ENCODE peak calls at places on chromosomes 2 and 18, in four cellular contexts. B is HFF-Myc, J is upper lobe of left lung, T is AG09319. H is an unnamed sample.

GRCh38 chr2:151150325-151150724 is 111.3 kb downstream of the RBM43 start:
- DNase-seq in B (no peak), J (no peak), T (no peak), H (no peak)

GRCh38 chr2:53755022-53755630 is 12.5 kb upstream of the CHAC2 start:
- DNase-seq in B (no peak), J (no peak), T (no peak), H (no peak)

GRCh38 chr2:188956290-188956689 is 17.9 kb upstream of the COL3A1 start:
- DNase-seq in B (no peak), J (no peak), T (no peak), H (no peak)

GRCh38 chr18:78431606-78432005 is 548.0 kb upstream of the SALL3 start:
- DNase-seq in B (no peak), J (no peak), T (no peak), H (no peak)

GRCh38 chr18:3029215-3029972 is 16.4 kb upstream of the LPIN2 start:
- DNase-seq in B (no peak), J (no peak), T (no peak), H (no peak)

GRCh38 chr2:49619804-49620203 is 465.5 kb upstream of the FSHR start:
- DNase-seq in B (no peak), J (no peak), T (no peak), H (no peak)

GRCh38 chr2:240624950-240625621 is at the start of gene GPR35:
- DNase-seq in B (no peak), J (peak), T (peak), H (no peak)

GRCh38 chr2:120398961-120399888 is 53.3 kb downstream of the INHBB start:
- DNase-seq in B (no peak), J (no peak), T (no peak), H (peak)

GRCh38 chr2:48844418-48845155 is 89.1 kb upstream of the LHCGR start:
- DNase-seq in B (no peak), J (no peak), T (no peak), H (no peak)

DNA sequence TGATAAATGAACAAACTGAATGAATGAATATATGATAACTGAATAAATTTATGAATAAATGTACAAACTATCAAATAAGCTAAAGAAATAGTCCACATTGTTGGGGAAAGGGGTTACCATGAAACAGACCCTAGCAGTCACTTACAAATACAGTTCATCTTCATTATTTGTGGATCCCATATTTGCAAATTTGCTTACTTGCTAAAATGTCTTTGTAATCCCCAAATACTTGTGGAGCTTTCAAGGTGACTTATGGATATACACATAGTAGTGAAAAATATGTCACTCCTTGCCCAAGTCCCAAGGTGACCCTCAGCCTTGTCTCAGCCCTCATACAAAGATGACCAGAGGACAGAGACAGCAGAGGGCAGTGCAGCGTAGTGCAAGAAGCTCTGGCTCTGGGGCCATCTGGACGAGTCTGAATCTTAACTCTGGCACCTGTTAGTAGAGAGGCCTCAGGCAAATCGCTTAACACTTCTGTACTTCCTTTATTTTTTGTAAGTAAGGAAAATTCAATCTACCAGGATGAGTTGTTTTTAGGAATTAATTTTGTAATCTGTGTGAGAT is 3.1 kb downstream of the PAIP2B start:
- DNase-seq in B (peak), J (no peak), T (peak), H (no peak)
- TF ChIP-seq CTCF in B (peak), J (no peak), T (peak), H (peak)

GRCh38 chr2:17916584-17916983 is 38.1 kb downstream of the KCNS3 start:
- DNase-seq in B (no peak), J (no peak), T (no peak), H (no peak)

GRCh38 chr2:17915099-17915498 is 36.6 kb downstream of the KCNS3 start:
- DNase-seq in B (no peak), J (no peak), T (no peak), H (no peak)

GRCh38 chr2:17915811-17916523 is 37.5 kb downstream of the KCNS3 start:
- DNase-seq in B (no peak), J (no peak), T (no peak), H (no peak)

GRCh38 chr2:17918789-17919188 is 40.3 kb downstream of the KCNS3 start:
- DNase-seq in B (no peak), J (no peak), T (no peak), H (no peak)
- TF ChIP-seq CTCF in B (no peak), J (no peak), T (no peak), H (no peak)

GRCh38 chr2:212794471-212794870 is 255.9 kb upstream of the ERBB4 start:
- DNase-seq in B (no peak), J (no peak), T (no peak), H (no peak)
- TF ChIP-seq CTCF in B (no peak), J (no peak), T (no peak), H (no peak)

GRCh38 chr2:70983506-70984227 is 5.2 kb downstream of the ANKRD53 start:
- DNase-seq in B (no peak), J (no peak), T (no peak), H (peak)

GRCh38 chr2:70984228-70984575 is 5.8 kb downstream of the ANKRD53 start:
- DNase-seq in B (no peak), J (no peak), T (no peak), H (no peak)

GRCh38 chr2:70985956-70986355 is 7.5 kb downstream of the ANKRD53 start:
- DNase-seq in B (no peak), J (no peak), T (no peak), H (no peak)

GRCh38 chr2:70985283-70985688 is 6.9 kb downstream of the ANKRD53 start:
- DNase-seq in B (no peak), J (no peak), T (no peak), H (peak)

GRCh38 chr2:70984576-70985282 is 6.3 kb downstream of the ANKRD53 start:
- DNase-seq in B (peak), J (peak), T (no peak), H (peak)
- TF ChIP-seq CTCF in B (peak), J (peak), T (peak), H (peak)

GRCh38 chr18:27171993-27172392 is 13.1 kb downstream of the CHST9 start:
- DNase-seq in B (no peak), J (no peak), T (no peak), H (no peak)
- TF ChIP-seq CTCF in B (no peak), J (no peak), T (no peak), H (no peak)

GRCh38 chr2:212548459-212548815 is 9.8 kb upstream of the ERBB4 start:
- DNase-seq in B (peak), J (no peak), T (no peak), H (no peak)
- TF ChIP-seq CTCF in B (no peak), J (peak), T (peak), H (peak)

GRCh38 chr2:75241696-75242095 is 42.4 kb upstream of the TACR1 start:
- DNase-seq in B (no peak), J (no peak), T (no peak), H (no peak)
- TF ChIP-seq CTCF in B (peak), J (no peak), T (no peak), H (peak)

DNA sequence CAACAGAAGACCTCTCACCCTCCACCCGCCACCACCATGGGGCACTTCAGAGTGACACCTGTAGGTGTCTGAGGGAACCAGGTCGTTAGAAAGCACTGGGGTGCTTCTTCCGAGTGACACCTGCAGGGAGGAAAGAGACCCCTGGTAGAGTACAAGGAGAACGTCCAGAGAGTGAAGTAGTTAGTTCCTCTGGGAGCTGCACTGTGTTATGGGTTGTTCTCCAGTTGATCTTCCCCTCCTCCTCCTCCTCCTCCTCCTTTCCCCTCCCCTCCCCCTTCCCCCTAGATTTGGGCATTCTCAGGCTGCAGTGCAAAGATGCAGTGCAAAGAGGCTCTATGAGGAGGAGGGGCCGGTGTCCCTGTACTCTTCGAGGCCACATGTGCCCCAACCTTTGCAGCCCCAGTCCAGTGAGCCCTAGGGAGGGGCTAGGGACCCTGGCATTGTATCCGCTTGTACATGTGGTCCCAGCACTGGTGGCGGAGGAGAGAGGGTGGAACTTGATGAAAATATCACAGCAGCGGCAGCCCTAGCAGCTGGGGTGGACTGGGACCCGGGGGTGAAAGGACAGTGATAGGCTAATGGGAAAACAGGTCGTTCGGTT is 850 bp downstream of the DNAJB2 start:
- DNase-seq in B (no peak), J (no peak), T (no peak), H (no peak)
- TF ChIP-seq CTCF in B (no peak), J (no peak), T (peak), H (no peak)

GRCh38 chr2:223093436-223093839 is 41.4 kb downstream of the KCNE4 start:
- DNase-seq in B (peak), J (no peak), T (no peak), H (no peak)
- TF ChIP-seq CTCF in B (no peak), J (no peak), T (no peak), H (no peak)

DNA sequence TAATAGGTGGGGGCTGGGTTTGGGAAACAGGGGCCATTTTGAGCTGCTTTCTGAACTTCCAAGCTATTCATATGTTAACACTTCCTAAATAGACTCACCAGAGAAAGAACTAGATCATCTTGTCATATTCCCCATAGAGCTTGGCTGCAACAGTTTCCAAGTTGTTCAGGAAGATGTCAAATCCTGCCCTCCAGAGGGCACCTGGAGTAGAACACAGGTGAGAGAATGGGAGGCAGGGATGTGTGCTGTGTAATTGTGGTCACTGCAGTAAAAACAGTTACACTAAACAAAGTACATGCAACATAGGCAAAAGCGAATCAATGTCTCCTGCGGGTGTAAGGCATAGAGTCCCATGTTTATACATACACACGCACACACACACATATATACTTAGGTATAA is 34.5 kb upstream of the LRRC30 start:
- DNase-seq in B (no peak), J (no peak), T (no peak), H (no peak)
- TF ChIP-seq CTCF in B (no peak), J (no peak), T (no peak), H (no peak)